ENCODE peak calls at places on chromosomes 3 and 15, in seven cellular contexts. One of them, this sample, is unnamed.

GRCh38 chr3:108818404-108818803 is 4.2 kb upstream of the TRAT1 start:
- DNase-seq in heart right ventricle: no peak
- DNase-seq in thyroid gland: peak; percentile 3
- DNase-seq in fibroblast of lung: peak; percentile 17
- DNase-seq in mammary epithelial cell: peak; percentile 27
- DNase-seq in sigmoid colon: no peak
- DNase-seq in AG04450: no peak
- DNase-seq in this sample: no peak

GRCh38 chr15:39362832-39363561 is 217.9 kb upstream of the THBS1 start:
- DNase-seq in heart right ventricle: no peak
- DNase-seq in thyroid gland: no peak
- DNase-seq in fibroblast of lung: peak; percentile 99
- DNase-seq in mammary epithelial cell: no peak
- DNase-seq in sigmoid colon: no peak
- DNase-seq in AG04450: peak; percentile 92
- DNase-seq in this sample: no peak

GRCh38 chr3:15796331-15796730 is 1.4 kb downstream of the ANKRD28 start:
- DNase-seq in heart right ventricle: no peak
- DNase-seq in thyroid gland: no peak
- DNase-seq in fibroblast of lung: no peak
- DNase-seq in mammary epithelial cell: no peak
- DNase-seq in sigmoid colon: no peak
- DNase-seq in AG04450: no peak
- DNase-seq in this sample: no peak

GRCh38 chr3:186810597-186810996 is 4.3 kb upstream of the RFC4 start:
- DNase-seq in heart right ventricle: no peak
- DNase-seq in thyroid gland: no peak
- DNase-seq in fibroblast of lung: no peak
- DNase-seq in mammary epithelial cell: no peak
- DNase-seq in sigmoid colon: no peak
- DNase-seq in AG04450: no peak
- DNase-seq in this sample: no peak

GRCh38 chr3:72177075-72178050 is 392.4 kb upstream of the PROK2 start:
- DNase-seq in heart right ventricle: peak; percentile 35
- DNase-seq in thyroid gland: no peak
- DNase-seq in fibroblast of lung: peak; percentile 57
- DNase-seq in mammary epithelial cell: peak; percentile 65
- DNase-seq in sigmoid colon: peak; percentile 78
- DNase-seq in AG04450: no peak
- DNase-seq in this sample: peak; percentile 77

GRCh38 chr3:172323894-172324590 is 124.2 kb downstream of the GHSR start:
- DNase-seq in heart right ventricle: no peak
- DNase-seq in thyroid gland: no peak
- DNase-seq in fibroblast of lung: peak; percentile 99
- DNase-seq in mammary epithelial cell: peak; percentile 88
- DNase-seq in sigmoid colon: no peak
- DNase-seq in AG04450: no peak
- DNase-seq in this sample: no peak

GRCh38 chr3:19595884-19596283 is 338.1 kb downstream of the EFHB start:
- DNase-seq in heart right ventricle: no peak
- DNase-seq in thyroid gland: no peak
- DNase-seq in fibroblast of lung: no peak
- DNase-seq in mammary epithelial cell: no peak
- DNase-seq in sigmoid colon: no peak
- DNase-seq in AG04450: no peak
- DNase-seq in this sample: no peak

GRCh38 chr3:18562364-18563154 is 137.4 kb upstream of the SATB1 start:
- DNase-seq in heart right ventricle: no peak
- DNase-seq in thyroid gland: no peak
- DNase-seq in fibroblast of lung: no peak
- DNase-seq in mammary epithelial cell: no peak
- DNase-seq in sigmoid colon: no peak
- DNase-seq in AG04450: no peak
- DNase-seq in this sample: no peak

GRCh38 chr3:160697628-160698382 is 20.8 kb downstream of the ARL14 start:
- DNase-seq in heart right ventricle: no peak
- DNase-seq in thyroid gland: no peak
- DNase-seq in fibroblast of lung: peak; percentile 86
- DNase-seq in mammary epithelial cell: no peak
- DNase-seq in sigmoid colon: no peak
- DNase-seq in AG04450: no peak
- DNase-seq in this sample: no peak

GRCh38 chr3:171351676-171352075 is 108.5 kb downstream of the TNIK start:
- DNase-seq in heart right ventricle: no peak
- DNase-seq in thyroid gland: peak; percentile 46
- DNase-seq in fibroblast of lung: peak; percentile 97
- DNase-seq in mammary epithelial cell: peak; percentile 98
- DNase-seq in sigmoid colon: no peak
- DNase-seq in AG04450: peak; percentile 60
- DNase-seq in this sample: no peak

GRCh38 chr3:168162172-168162571 is 66.4 kb upstream of the GOLIM4 start:
- DNase-seq in heart right ventricle: no peak
- DNase-seq in thyroid gland: no peak
- DNase-seq in fibroblast of lung: peak; percentile 19
- DNase-seq in mammary epithelial cell: peak; percentile 3
- DNase-seq in sigmoid colon: no peak
- DNase-seq in AG04450: no peak
- DNase-seq in this sample: no peak

GRCh38 chr3:32500225-32500624 is 2.4 kb downstream of the CMTM6 start:
- DNase-seq in heart right ventricle: no peak
- DNase-seq in thyroid gland: no peak
- DNase-seq in fibroblast of lung: no peak
- DNase-seq in mammary epithelial cell: no peak
- DNase-seq in sigmoid colon: no peak
- DNase-seq in AG04450: no peak
- DNase-seq in this sample: no peak

GRCh38 chr3:30527186-30527585 is 79.2 kb upstream of the TGFBR2 start:
- DNase-seq in heart right ventricle: no peak
- DNase-seq in thyroid gland: no peak
- DNase-seq in fibroblast of lung: no peak
- DNase-seq in mammary epithelial cell: no peak
- DNase-seq in sigmoid colon: no peak
- DNase-seq in AG04450: no peak
- DNase-seq in this sample: no peak

GRCh38 chr15:57992761-57993295 is 72.7 kb downstream of the ALDH1A2 start:
- DNase-seq in heart right ventricle: no peak
- DNase-seq in thyroid gland: no peak
- DNase-seq in fibroblast of lung: no peak
- DNase-seq in mammary epithelial cell: no peak
- DNase-seq in sigmoid colon: no peak
- DNase-seq in AG04450: no peak
- DNase-seq in this sample: no peak

GRCh38 chr15:99416191-99417188 is 149.3 kb upstream of the MEF2A start:
- DNase-seq in heart right ventricle: no peak
- DNase-seq in thyroid gland: no peak
- DNase-seq in fibroblast of lung: no peak
- DNase-seq in mammary epithelial cell: no peak
- DNase-seq in sigmoid colon: peak; percentile 63
- DNase-seq in AG04450: no peak
- DNase-seq in this sample: no peak

GRCh38 chr3:151584603-151585002 is 123.7 kb upstream of the IGSF10 start:
- DNase-seq in heart right ventricle: no peak
- DNase-seq in thyroid gland: no peak
- DNase-seq in fibroblast of lung: peak; percentile 22
- DNase-seq in mammary epithelial cell: peak; percentile 24
- DNase-seq in sigmoid colon: no peak
- DNase-seq in AG04450: no peak
- DNase-seq in this sample: no peak

GRCh38 chr15:91224750-91225380 is 124.8 kb downstream of the SV2B start:
- DNase-seq in heart right ventricle: no peak
- DNase-seq in thyroid gland: no peak
- DNase-seq in fibroblast of lung: peak; percentile 3
- DNase-seq in mammary epithelial cell: peak; percentile 37
- DNase-seq in sigmoid colon: no peak
- DNase-seq in AG04450: no peak
- DNase-seq in this sample: no peak

GRCh38 chr3:73409405-73409804 is 215.3 kb downstream of the PDZRN3 start:
- DNase-seq in heart right ventricle: no peak
- DNase-seq in thyroid gland: no peak
- DNase-seq in fibroblast of lung: peak; percentile 89
- DNase-seq in mammary epithelial cell: no peak
- DNase-seq in sigmoid colon: no peak
- DNase-seq in AG04450: no peak
- DNase-seq in this sample: no peak

GRCh38 chr3:150158974-150159625 is 188.4 kb upstream of the PFN2 start:
- DNase-seq in heart right ventricle: no peak
- DNase-seq in thyroid gland: no peak
- DNase-seq in fibroblast of lung: peak; percentile 31
- DNase-seq in mammary epithelial cell: no peak
- DNase-seq in sigmoid colon: no peak
- DNase-seq in AG04450: no peak
- DNase-seq in this sample: no peak

GRCh38 chr3:102229062-102229655 is 205.7 kb upstream of the ZPLD1 start:
- DNase-seq in heart right ventricle: peak; percentile 40
- DNase-seq in thyroid gland: peak; percentile 69
- DNase-seq in fibroblast of lung: peak; percentile 50
- DNase-seq in mammary epithelial cell: peak; percentile 71
- DNase-seq in sigmoid colon: peak; percentile 79
- DNase-seq in AG04450: peak; percentile 42
- DNase-seq in this sample: no peak

GRCh38 chr15:83549563-83549962 is 102.4 kb downstream of the SH3GL3 start:
- DNase-seq in heart right ventricle: no peak
- DNase-seq in thyroid gland: no peak
- DNase-seq in fibroblast of lung: no peak
- DNase-seq in mammary epithelial cell: no peak
- DNase-seq in sigmoid colon: no peak
- DNase-seq in AG04450: no peak
- DNase-seq in this sample: no peak

GRCh38 chr3:4741404-4742307 is 237.6 kb upstream of the BHLHE40 start:
- DNase-seq in heart right ventricle: peak; percentile 41
- DNase-seq in thyroid gland: peak; percentile 64
- DNase-seq in fibroblast of lung: peak; percentile 99
- DNase-seq in mammary epithelial cell: peak; percentile 98
- DNase-seq in sigmoid colon: peak; percentile 83
- DNase-seq in AG04450: peak; percentile 90
- DNase-seq in this sample: peak; percentile 64

GRCh38 chr3:151219056-151219455 is 16.0 kb upstream of the GPR171 start:
- DNase-seq in heart right ventricle: no peak
- DNase-seq in thyroid gland: no peak
- DNase-seq in fibroblast of lung: peak; percentile 90
- DNase-seq in mammary epithelial cell: peak; percentile 82
- DNase-seq in sigmoid colon: no peak
- DNase-seq in AG04450: no peak
- DNase-seq in this sample: no peak

GRCh38 chr3:150376001-150376848 is 31.9 kb upstream of the TSC22D2 start:
- DNase-seq in heart right ventricle: no peak
- DNase-seq in thyroid gland: peak; percentile 46
- DNase-seq in fibroblast of lung: no peak
- DNase-seq in mammary epithelial cell: no peak
- DNase-seq in sigmoid colon: no peak
- DNase-seq in AG04450: no peak
- DNase-seq in this sample: no peak

GRCh38 chr3:197811343-197811742 is 20.3 kb downstream of the LRCH3 start:
- DNase-seq in heart right ventricle: no peak
- DNase-seq in thyroid gland: no peak
- DNase-seq in fibroblast of lung: peak; percentile 85
- DNase-seq in mammary epithelial cell: peak; percentile 86
- DNase-seq in sigmoid colon: peak; percentile 75
- DNase-seq in AG04450: no peak
- DNase-seq in this sample: no peak

GRCh38 chr15:56261854-56262509 is 18.3 kb upstream of the RFX7 start:
- DNase-seq in heart right ventricle: no peak
- DNase-seq in thyroid gland: no peak
- DNase-seq in fibroblast of lung: no peak
- DNase-seq in mammary epithelial cell: peak; percentile 74
- DNase-seq in sigmoid colon: no peak
- DNase-seq in AG04450: no peak
- DNase-seq in this sample: no peak

GRCh38 chr3:88075061-88075460 is 16.0 kb downstream of the ZNF654 start:
- DNase-seq in heart right ventricle: no peak
- DNase-seq in thyroid gland: peak; percentile 12
- DNase-seq in fibroblast of lung: no peak
- DNase-seq in mammary epithelial cell: no peak
- DNase-seq in sigmoid colon: no peak
- DNase-seq in AG04450: no peak
- DNase-seq in this sample: no peak
- H3K9me3 ChIP-seq in heart right ventricle: no peaks in the 10 kb centered on the region
- H3K9me3 ChIP-seq in thyroid gland: no peaks in the 10 kb centered on the region
- H3K9me3 ChIP-seq in fibroblast of lung: no peaks in the 10 kb centered on the region
- H3K9me3 ChIP-seq in mammary epithelial cell: no peaks in the 10 kb centered on the region
- H3K9me3 ChIP-seq in sigmoid colon: no peaks in the 10 kb centered on the region
- H3K9me3 ChIP-seq in AG04450: peaks cover 6% of the 10 kb centered on the region
- H3K9me3 ChIP-seq in this sample: no peaks in the 10 kb centered on the region

GRCh38 chr3:35194666-35195065 is 444.7 kb upstream of the ARPP21 start:
- DNase-seq in heart right ventricle: no peak
- DNase-seq in thyroid gland: no peak
- DNase-seq in fibroblast of lung: peak; percentile 31
- DNase-seq in mammary epithelial cell: no peak
- DNase-seq in sigmoid colon: no peak
- DNase-seq in AG04450: no peak
- DNase-seq in this sample: no peak
- H3K9me3 ChIP-seq in heart right ventricle: no peaks in the 10 kb centered on the region
- H3K9me3 ChIP-seq in thyroid gland: no peaks in the 10 kb centered on the region
- H3K9me3 ChIP-seq in fibroblast of lung: no peaks in the 10 kb centered on the region
- H3K9me3 ChIP-seq in mammary epithelial cell: peaks cover 2% of the 10 kb centered on the region
- H3K9me3 ChIP-seq in sigmoid colon: no peaks in the 10 kb centered on the region
- H3K9me3 ChIP-seq in AG04450: no peaks in the 10 kb centered on the region
- H3K9me3 ChIP-seq in this sample: no peaks in the 10 kb centered on the region

DNA sequence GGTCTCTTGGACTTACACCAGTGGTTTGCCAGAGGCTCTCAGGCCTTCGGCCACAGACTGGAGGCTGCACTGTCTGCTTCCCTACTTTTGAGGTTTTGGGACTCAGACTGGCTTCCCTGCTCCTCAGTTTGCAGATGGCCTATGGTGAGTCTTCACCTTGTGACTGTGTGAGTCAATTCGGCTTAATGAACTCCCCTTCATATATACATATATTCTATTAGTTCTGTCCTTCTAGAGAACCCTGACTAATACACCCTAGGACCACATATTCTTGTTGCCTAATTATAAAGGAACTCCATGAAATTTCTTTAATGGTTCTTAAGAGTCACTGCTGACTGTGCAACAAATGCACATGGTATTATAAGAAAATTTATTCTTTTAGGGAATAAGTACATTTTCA is 31.5 kb downstream of the CSNK1G1 start:
- DNase-seq in heart right ventricle: no peak
- DNase-seq in thyroid gland: no peak
- DNase-seq in fibroblast of lung: peak; percentile 29
- DNase-seq in mammary epithelial cell: peak; percentile 45
- DNase-seq in sigmoid colon: no peak
- DNase-seq in AG04450: no peak
- DNase-seq in this sample: no peak
- H3K9me3 ChIP-seq in heart right ventricle: no peaks in the 10 kb centered on the region
- H3K9me3 ChIP-seq in thyroid gland: no peaks in the 10 kb centered on the region
- H3K9me3 ChIP-seq in fibroblast of lung: no peaks in the 10 kb centered on the region
- H3K9me3 ChIP-seq in mammary epithelial cell: no peaks in the 10 kb centered on the region
- H3K9me3 ChIP-seq in sigmoid colon: no peaks in the 10 kb centered on the region
- H3K9me3 ChIP-seq in AG04450: no peaks in the 10 kb centered on the region
- H3K9me3 ChIP-seq in this sample: no peaks in the 10 kb centered on the region

DNA sequence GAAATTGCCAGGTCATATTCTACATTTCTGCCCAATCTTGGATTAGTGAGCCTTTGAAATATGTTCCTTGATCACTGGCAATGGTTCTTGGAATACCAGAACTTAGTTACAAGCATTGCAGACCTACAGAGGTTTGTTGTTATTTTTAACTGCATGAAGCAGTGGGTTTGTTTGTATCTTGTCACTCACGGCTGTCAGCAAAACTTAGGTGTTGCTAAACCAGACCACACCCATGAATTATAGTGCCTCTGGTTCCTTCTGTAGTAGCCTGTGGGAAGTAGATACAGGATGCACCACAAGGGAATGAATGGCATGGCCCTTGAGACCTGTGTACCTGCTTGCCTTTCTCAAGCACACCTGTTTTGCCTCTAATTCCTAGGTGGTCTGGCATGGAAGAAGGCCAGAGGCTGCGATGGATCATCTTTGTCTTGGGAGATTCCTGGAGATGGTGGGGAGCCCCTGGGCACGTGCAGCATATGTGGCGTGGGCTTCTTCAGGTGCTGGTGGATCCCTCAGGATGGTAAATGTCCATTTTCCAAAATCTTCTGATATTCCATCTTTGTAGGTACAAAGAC is 138.8 kb downstream of the SNRPN start:
- DNase-seq in heart right ventricle: no peak
- DNase-seq in thyroid gland: no peak
- DNase-seq in fibroblast of lung: no peak
- DNase-seq in mammary epithelial cell: no peak
- DNase-seq in sigmoid colon: no peak
- DNase-seq in AG04450: no peak
- DNase-seq in this sample: no peak
- H3K9me3 ChIP-seq in heart right ventricle: peaks cover 28% of the 10 kb centered on the region
- H3K9me3 ChIP-seq in thyroid gland: no peaks in the 10 kb centered on the region
- H3K9me3 ChIP-seq in fibroblast of lung: no peaks in the 10 kb centered on the region
- H3K9me3 ChIP-seq in mammary epithelial cell: peaks cover 49% of the 10 kb centered on the region
- H3K9me3 ChIP-seq in sigmoid colon: peaks cover 57% of the 10 kb centered on the region
- H3K9me3 ChIP-seq in AG04450: peaks cover 37% of the 10 kb centered on the region
- H3K9me3 ChIP-seq in this sample: peaks cover 3% of the 10 kb centered on the region